ENCODE peak calls at places on chromosomes 4 and X, in six cellular contexts. One of them, this sample, is unnamed. For H3K4me1, the result is how much of the 10 kb centered on the place peaks cover.

GRCh38 chr4:84804126-84804525 is 162.4 kb downstream of the WDFY3 start:
- DNase-seq in endothelial cell of umbilical vein: no peak
- DNase-seq in suprapubic skin: no peak
- DNase-seq in transverse colon: no peak
- DNase-seq in sigmoid colon: no peak
- DNase-seq in adrenal gland: no peak
- DNase-seq in this sample: no peak

GRCh38 chr4:74675673-74676279 is 118.5 kb downstream of the BTC start:
- DNase-seq in endothelial cell of umbilical vein: peak
- DNase-seq in suprapubic skin: no peak
- DNase-seq in transverse colon: no peak
- DNase-seq in sigmoid colon: no peak
- DNase-seq in adrenal gland: no peak
- DNase-seq in this sample: no peak

GRCh38 chrX:146144090-146144489 is 326.5 kb downstream of the SLITRK2 start:
- DNase-seq in endothelial cell of umbilical vein: no peak
- DNase-seq in suprapubic skin: no peak
- DNase-seq in transverse colon: no peak
- DNase-seq in sigmoid colon: no peak
- DNase-seq in adrenal gland: no peak
- DNase-seq in this sample: no peak

GRCh38 chr4:71472946-71473345 is 134.1 kb downstream of the SLC4A4 start:
- DNase-seq in endothelial cell of umbilical vein: no peak
- DNase-seq in suprapubic skin: no peak
- DNase-seq in transverse colon: no peak
- DNase-seq in sigmoid colon: no peak
- DNase-seq in adrenal gland: no peak
- DNase-seq in this sample: no peak

GRCh38 chr4:100590308-100590707 is 72.5 kb upstream of the EMCN start:
- DNase-seq in endothelial cell of umbilical vein: no peak
- DNase-seq in suprapubic skin: no peak
- DNase-seq in transverse colon: no peak
- DNase-seq in sigmoid colon: no peak
- DNase-seq in adrenal gland: no peak
- DNase-seq in this sample: no peak

GRCh38 chr4:86972997-86973396 is 38.2 kb downstream of the AFF1 start:
- DNase-seq in endothelial cell of umbilical vein: no peak
- DNase-seq in suprapubic skin: no peak
- DNase-seq in transverse colon: peak
- DNase-seq in sigmoid colon: no peak
- DNase-seq in adrenal gland: peak
- DNase-seq in this sample: no peak

GRCh38 chr4:11748169-11748872 is 319.6 kb upstream of the HS3ST1 start:
- DNase-seq in endothelial cell of umbilical vein: peak
- DNase-seq in suprapubic skin: no peak
- DNase-seq in transverse colon: no peak
- DNase-seq in sigmoid colon: no peak
- DNase-seq in adrenal gland: peak
- DNase-seq in this sample: no peak

GRCh38 chrX:47172971-47173792 is 20.4 kb upstream of the UBA1 start:
- DNase-seq in endothelial cell of umbilical vein: no peak
- DNase-seq in suprapubic skin: no peak
- DNase-seq in transverse colon: no peak
- DNase-seq in sigmoid colon: peak
- DNase-seq in adrenal gland: no peak
- DNase-seq in this sample: peak

GRCh38 chr4:20831746-20832145 is 131.5 kb downstream of the PACRGL start:
- DNase-seq in endothelial cell of umbilical vein: no peak
- DNase-seq in suprapubic skin: no peak
- DNase-seq in transverse colon: no peak
- DNase-seq in sigmoid colon: no peak
- DNase-seq in adrenal gland: no peak
- DNase-seq in this sample: no peak

GRCh38 chr4:136650541-136651277 is 881.6 kb downstream of the PCDH18 start:
- DNase-seq in endothelial cell of umbilical vein: peak
- DNase-seq in suprapubic skin: no peak
- DNase-seq in transverse colon: no peak
- DNase-seq in sigmoid colon: no peak
- DNase-seq in adrenal gland: no peak
- DNase-seq in this sample: no peak

GRCh38 chrX:47217121-47217851 is 1.2 kb upstream of the CDK16 start:
- DNase-seq in endothelial cell of umbilical vein: no peak
- DNase-seq in suprapubic skin: no peak
- DNase-seq in transverse colon: no peak
- DNase-seq in sigmoid colon: peak
- DNase-seq in adrenal gland: peak
- DNase-seq in this sample: peak

GRCh38 chr4:164136181-164136616 is 617.7 kb upstream of the SMIM31 start:
- DNase-seq in endothelial cell of umbilical vein: no peak
- DNase-seq in suprapubic skin: no peak
- DNase-seq in transverse colon: no peak
- DNase-seq in sigmoid colon: no peak
- DNase-seq in adrenal gland: no peak
- DNase-seq in this sample: no peak

GRCh38 chr4:23005691-23006090 is 313.0 kb downstream of the GBA3 start:
- DNase-seq in endothelial cell of umbilical vein: no peak
- DNase-seq in suprapubic skin: no peak
- DNase-seq in transverse colon: no peak
- DNase-seq in sigmoid colon: no peak
- DNase-seq in adrenal gland: no peak
- DNase-seq in this sample: no peak

GRCh38 chr4:972651-973424 is 531 bp downstream of the DGKQ start:
- DNase-seq in endothelial cell of umbilical vein: peak
- DNase-seq in suprapubic skin: no peak
- DNase-seq in transverse colon: peak
- DNase-seq in sigmoid colon: no peak
- DNase-seq in adrenal gland: no peak
- DNase-seq in this sample: peak

GRCh38 chr4:177611974-177612664 is 169.9 kb upstream of the AGA start:
- DNase-seq in endothelial cell of umbilical vein: no peak
- DNase-seq in suprapubic skin: no peak
- DNase-seq in transverse colon: no peak
- DNase-seq in sigmoid colon: no peak
- DNase-seq in adrenal gland: no peak
- DNase-seq in this sample: no peak

GRCh38 chrX:138709886-138710285 is 1.6 kb downstream of the FGF13 start:
- DNase-seq in endothelial cell of umbilical vein: no peak
- DNase-seq in suprapubic skin: no peak
- DNase-seq in transverse colon: no peak
- DNase-seq in sigmoid colon: no peak
- DNase-seq in adrenal gland: no peak
- DNase-seq in this sample: no peak

GRCh38 chrX:96884027-96884426 is 319 bp downstream of the RPA4 start:
- DNase-seq in endothelial cell of umbilical vein: no peak
- DNase-seq in suprapubic skin: no peak
- DNase-seq in transverse colon: no peak
- DNase-seq in sigmoid colon: no peak
- DNase-seq in adrenal gland: no peak
- DNase-seq in this sample: peak

GRCh38 chrX:153865321-153865580 is 20.7 kb downstream of the L1CAM start:
- DNase-seq in endothelial cell of umbilical vein: no peak
- DNase-seq in suprapubic skin: no peak
- DNase-seq in transverse colon: no peak
- DNase-seq in sigmoid colon: no peak
- DNase-seq in adrenal gland: no peak
- DNase-seq in this sample: no peak

GRCh38 chrX:49155900-49156837 is 6.4 kb upstream of the MAGIX start:
- DNase-seq in endothelial cell of umbilical vein: peak
- DNase-seq in suprapubic skin: peak
- DNase-seq in transverse colon: peak
- DNase-seq in sigmoid colon: peak
- DNase-seq in adrenal gland: peak
- DNase-seq in this sample: peak

GRCh38 chr4:13615162-13615561 is 12.4 kb downstream of the BOD1L1 start:
- DNase-seq in endothelial cell of umbilical vein: no peak
- DNase-seq in suprapubic skin: no peak
- DNase-seq in transverse colon: no peak
- DNase-seq in sigmoid colon: no peak
- DNase-seq in adrenal gland: no peak
- DNase-seq in this sample: no peak

DNA sequence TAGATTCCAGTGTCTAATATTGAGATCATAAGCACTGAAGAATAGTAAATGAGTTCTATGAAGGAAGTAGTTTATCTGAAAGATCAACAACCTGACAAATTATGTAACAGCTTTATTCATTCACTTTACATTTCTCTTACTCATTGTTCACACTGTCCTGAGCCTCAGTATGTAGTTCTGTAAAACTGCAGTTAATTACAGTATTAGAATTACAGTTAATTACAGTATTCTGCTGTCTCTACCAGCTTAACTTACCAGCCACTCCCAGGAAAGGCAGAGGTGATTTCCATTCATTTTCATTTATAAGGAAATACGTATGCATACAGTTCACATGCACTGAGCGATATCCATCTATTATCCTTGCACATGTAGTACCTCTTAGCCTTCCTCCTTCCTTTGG is 32.8 kb downstream of the NFKB1 start:
- DNase-seq in endothelial cell of umbilical vein: no peak
- DNase-seq in suprapubic skin: no peak
- DNase-seq in transverse colon: no peak
- DNase-seq in sigmoid colon: no peak
- DNase-seq in adrenal gland: no peak
- DNase-seq in this sample: no peak
- H3K4me1 ChIP-seq in endothelial cell of umbilical vein: under half
- H3K4me1 ChIP-seq in suprapubic skin: under half
- H3K4me1 ChIP-seq in transverse colon: under half
- H3K4me1 ChIP-seq in sigmoid colon: under half
- H3K4me1 ChIP-seq in adrenal gland: under half
- H3K4me1 ChIP-seq in this sample: under half

GRCh38 chrX:16628954-16629595 is 20.9 kb upstream of the S100G start:
- DNase-seq in endothelial cell of umbilical vein: no peak
- DNase-seq in suprapubic skin: no peak
- DNase-seq in transverse colon: no peak
- DNase-seq in sigmoid colon: no peak
- DNase-seq in adrenal gland: no peak
- DNase-seq in this sample: no peak
- TF ChIP-seq POLR2A in endothelial cell of umbilical vein: no peak
- TF ChIP-seq POLR2A in suprapubic skin: no peak
- TF ChIP-seq POLR2A in transverse colon: no peak
- TF ChIP-seq POLR2A in sigmoid colon: no peak
- TF ChIP-seq POLR2A in adrenal gland: no peak
- TF ChIP-seq POLR2A in this sample: no peak

GRCh38 chrX:133966199-133966598 is 19.2 kb downstream of the GPC3 start:
- DNase-seq in endothelial cell of umbilical vein: no peak
- DNase-seq in suprapubic skin: no peak
- DNase-seq in transverse colon: no peak
- DNase-seq in sigmoid colon: no peak
- DNase-seq in adrenal gland: no peak
- DNase-seq in this sample: no peak
- H3K4me1 ChIP-seq in endothelial cell of umbilical vein: under half
- H3K4me1 ChIP-seq in suprapubic skin: under half
- H3K4me1 ChIP-seq in transverse colon: under half
- H3K4me1 ChIP-seq in sigmoid colon: under half
- H3K4me1 ChIP-seq in adrenal gland: under half
- H3K4me1 ChIP-seq in this sample: under half

GRCh38 chr4:25320374-25321172 is 8.0 kb downstream of the ZCCHC4 start:
- DNase-seq in endothelial cell of umbilical vein: no peak
- DNase-seq in suprapubic skin: no peak
- DNase-seq in transverse colon: no peak
- DNase-seq in sigmoid colon: no peak
- DNase-seq in adrenal gland: no peak
- DNase-seq in this sample: no peak

GRCh38 chr4:25321703-25322102 is 9.1 kb downstream of the ZCCHC4 start:
- DNase-seq in endothelial cell of umbilical vein: no peak
- DNase-seq in suprapubic skin: no peak
- DNase-seq in transverse colon: no peak
- DNase-seq in sigmoid colon: no peak
- DNase-seq in adrenal gland: no peak
- DNase-seq in this sample: no peak
- TF ChIP-seq POLR2A in endothelial cell of umbilical vein: no peak
- TF ChIP-seq POLR2A in suprapubic skin: no peak
- TF ChIP-seq POLR2A in transverse colon: no peak
- TF ChIP-seq POLR2A in sigmoid colon: no peak
- TF ChIP-seq POLR2A in adrenal gland: no peak
- TF ChIP-seq POLR2A in this sample: no peak

GRCh38 chr4:168691621-168692376 is 194.9 kb downstream of the PALLD start:
- DNase-seq in endothelial cell of umbilical vein: peak
- DNase-seq in suprapubic skin: no peak
- DNase-seq in transverse colon: no peak
- DNase-seq in sigmoid colon: no peak
- DNase-seq in adrenal gland: no peak
- DNase-seq in this sample: no peak
- H3K4me1 ChIP-seq in endothelial cell of umbilical vein: under half
- H3K4me1 ChIP-seq in suprapubic skin: under half
- H3K4me1 ChIP-seq in transverse colon: under half
- H3K4me1 ChIP-seq in sigmoid colon: under half
- H3K4me1 ChIP-seq in adrenal gland: under half
- H3K4me1 ChIP-seq in this sample: under half

GRCh38 chr4:5019274-5019673 is at the start of gene CYTL1:
- DNase-seq in endothelial cell of umbilical vein: peak
- DNase-seq in suprapubic skin: no peak
- DNase-seq in transverse colon: no peak
- DNase-seq in sigmoid colon: no peak
- DNase-seq in adrenal gland: no peak
- DNase-seq in this sample: no peak
- TF ChIP-seq POLR2A in endothelial cell of umbilical vein: no peak
- TF ChIP-seq POLR2A in suprapubic skin: no peak
- TF ChIP-seq POLR2A in transverse colon: no peak
- TF ChIP-seq POLR2A in sigmoid colon: no peak
- TF ChIP-seq POLR2A in adrenal gland: no peak
- TF ChIP-seq POLR2A in this sample: no peak

This sample was measured in spleen.